ENCODE peak calls at places on chromosomes 13 and 19, in ten cellular contexts. V is fibroblast of lung, J is SK-N-SH, S is spleen, N is body of pancreas, G is neural progenitor cell, M is foreskin fibroblast, T is MM.1S, H is ascending aorta, Z is esophagus squamous epithelium. Y is an unnamed sample.

GRCh38 chr19:290539-291521 is at the start of gene PLPP2:
- DNase-seq in V (peak), J (peak), S (no peak), N (peak), G (peak), M (peak), T (peak), H (no peak), Z (no peak), Y (no peak)

GRCh38 chr13:44313674-44314073 is 60.0 kb upstream of the SERP2 start:
- DNase-seq in V (peak), J (no peak), S (no peak), N (no peak), G (no peak), M (peak), T (no peak), H (peak), Z (no peak), Y (no peak)

GRCh38 chr19:43555185-43555770 is 20.0 kb downstream of the XRCC1 start:
- DNase-seq in V (peak), J (peak), S (peak), N (peak), G (peak), M (peak), T (peak), H (peak), Z (no peak), Y (no peak)

GRCh38 chr19:44587863-44588752 is 25.3 kb upstream of the IGSF23 start:
- DNase-seq in V (peak), J (no peak), S (no peak), N (no peak), G (no peak), M (peak), T (no peak), H (no peak), Z (no peak), Y (peak)

GRCh38 chr19:50230379-50231351 is 27.2 kb downstream of the MYH14 start:
- DNase-seq in V (no peak), J (no peak), S (no peak), N (no peak), G (peak), M (no peak), T (no peak), H (no peak), Z (no peak), Y (no peak)

GRCh38 chr13:47337781-47338507 is 441.1 kb upstream of the HTR2A start:
- DNase-seq in V (peak), J (no peak), S (no peak), N (no peak), G (peak), M (peak), T (no peak), H (no peak), Z (no peak), Y (peak)

GRCh38 chr13:57630661-57631606 is 610 bp upstream of the PCDH17 start:
- DNase-seq in V (peak), J (peak), S (no peak), N (peak), G (peak), M (peak), T (peak), H (peak), Z (no peak), Y (no peak)

GRCh38 chr19:12112238-12112637 is 27.9 kb downstream of the ZNF20 start:
- DNase-seq in V (no peak), J (no peak), S (no peak), N (no peak), G (no peak), M (no peak), T (no peak), H (no peak), Z (no peak), Y (no peak)

GRCh38 chr19:52658595-52658994 is 20.4 kb upstream of the ZNF83 start:
- DNase-seq in V (no peak), J (no peak), S (no peak), N (no peak), G (no peak), M (no peak), T (no peak), H (no peak), Z (no peak), Y (no peak)

GRCh38 chr19:19594371-19594770 is 24.1 kb downstream of the PBX4 start:
- DNase-seq in V (no peak), J (no peak), S (no peak), N (no peak), G (no peak), M (peak), T (no peak), H (no peak), Z (no peak), Y (no peak)

GRCh38 chr13:95087746-95088305 is 213.4 kb downstream of the ABCC4 start:
- DNase-seq in V (peak), J (no peak), S (no peak), N (no peak), G (no peak), M (peak), T (no peak), H (no peak), Z (no peak), Y (peak)

DNA sequence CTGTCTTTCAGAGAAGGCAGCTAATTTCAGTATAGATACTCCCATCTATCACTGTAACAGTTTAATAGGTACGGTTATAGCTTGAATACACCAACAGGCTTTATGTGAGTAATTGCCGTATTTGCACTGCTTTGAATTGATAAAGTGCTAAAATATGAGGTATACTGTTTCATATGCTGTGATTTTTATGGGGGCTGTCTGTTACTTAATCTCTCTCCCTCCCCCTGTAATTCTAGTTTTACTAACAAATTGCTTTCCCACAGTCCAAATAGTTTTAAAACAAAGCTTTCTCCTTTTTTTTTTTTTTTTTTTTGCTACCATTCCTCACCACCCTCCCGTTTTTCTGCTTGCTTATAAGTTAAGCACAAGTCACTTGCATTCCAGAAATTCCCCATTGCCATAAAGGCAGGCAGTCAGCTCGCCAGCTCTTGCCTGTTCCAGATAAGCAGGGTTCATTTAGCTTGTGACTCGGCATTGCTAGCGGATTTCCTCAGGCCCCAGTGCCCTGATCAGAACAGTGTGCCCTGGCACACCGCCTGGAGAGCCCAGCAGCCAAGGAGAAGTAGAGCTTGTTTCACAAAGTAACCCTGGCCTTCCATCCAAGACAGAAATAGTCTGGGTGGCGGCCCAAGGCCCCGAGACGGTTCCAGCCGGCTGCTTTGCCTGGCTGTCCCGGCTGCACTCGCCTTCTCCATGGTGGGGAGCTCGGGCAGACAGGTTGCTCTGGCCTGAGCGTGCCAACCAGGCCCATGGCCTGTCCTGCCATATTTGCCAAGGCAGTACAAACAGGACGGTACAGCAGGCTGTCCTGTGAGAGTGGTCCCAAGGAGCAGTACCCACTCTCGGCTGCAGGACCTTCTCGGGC is 43.5 kb upstream of the NPAS1 start:
- DNase-seq in V (peak), J (peak), S (peak), N (peak), G (peak), M (peak), T (no peak), H (peak), Z (no peak), Y (peak)
- H3K4me3 ChIP-seq in V (peak), J (no peak), S (no peak), N (no peak), G (no peak), M (no peak), T (no peak), H (peak), Z (no peak), Y (peak)

GRCh38 chr13:39777527-39778061 is 122.1 kb downstream of the COG6 start:
- DNase-seq in V (peak), J (no peak), S (no peak), N (no peak), G (peak), M (peak), T (peak), H (no peak), Z (no peak), Y (no peak)
- TF ChIP-seq CTCF in V (peak), J (peak), S (no peak), N (peak), G (peak), M (peak), T (peak), H (no peak), Z (no peak), Y (peak)

DNA sequence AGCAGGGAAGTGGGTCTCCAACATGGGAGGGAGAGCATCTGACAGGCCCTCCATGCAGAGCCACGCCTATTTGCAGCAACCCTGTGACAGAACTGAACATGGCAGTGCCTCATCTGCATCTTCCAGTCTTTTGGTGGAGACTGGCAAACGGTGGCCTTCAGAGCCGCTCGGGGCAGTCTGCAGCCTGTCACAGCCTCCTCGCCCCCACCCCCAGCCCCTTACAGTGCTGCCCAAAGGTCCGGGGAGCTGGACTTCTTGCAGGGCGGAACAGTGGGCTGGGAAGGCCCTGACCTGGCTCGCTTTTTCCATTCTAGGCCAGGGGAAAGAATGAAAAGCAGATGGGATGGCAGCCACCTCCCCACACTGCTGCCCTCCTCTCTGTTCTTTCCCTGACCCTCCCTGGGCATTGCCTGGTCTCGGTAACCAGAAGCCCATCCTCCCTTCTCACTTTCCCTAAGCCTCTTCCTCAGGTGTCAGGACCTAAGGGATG is 2.7 kb downstream of the CALM3 start:
- DNase-seq in V (no peak), J (peak), S (peak), N (no peak), G (no peak), M (peak), T (no peak), H (peak), Z (no peak), Y (no peak)
- H3K4me3 ChIP-seq in V (peak), J (peak), S (no peak), N (no peak), G (no peak), M (peak), T (no peak), H (peak), Z (no peak), Y (no peak)

GRCh38 chr19:54128796-54129616 is 8.6 kb upstream of the CNOT3 start:
- DNase-seq in V (no peak), J (no peak), S (no peak), N (no peak), G (no peak), M (no peak), T (no peak), H (no peak), Z (no peak), Y (no peak)
- TF ChIP-seq CTCF in V (no peak), J (no peak), S (no peak), N (no peak), G (no peak), M (no peak), T (no peak), H (no peak), Z (no peak), Y (no peak)

DNA sequence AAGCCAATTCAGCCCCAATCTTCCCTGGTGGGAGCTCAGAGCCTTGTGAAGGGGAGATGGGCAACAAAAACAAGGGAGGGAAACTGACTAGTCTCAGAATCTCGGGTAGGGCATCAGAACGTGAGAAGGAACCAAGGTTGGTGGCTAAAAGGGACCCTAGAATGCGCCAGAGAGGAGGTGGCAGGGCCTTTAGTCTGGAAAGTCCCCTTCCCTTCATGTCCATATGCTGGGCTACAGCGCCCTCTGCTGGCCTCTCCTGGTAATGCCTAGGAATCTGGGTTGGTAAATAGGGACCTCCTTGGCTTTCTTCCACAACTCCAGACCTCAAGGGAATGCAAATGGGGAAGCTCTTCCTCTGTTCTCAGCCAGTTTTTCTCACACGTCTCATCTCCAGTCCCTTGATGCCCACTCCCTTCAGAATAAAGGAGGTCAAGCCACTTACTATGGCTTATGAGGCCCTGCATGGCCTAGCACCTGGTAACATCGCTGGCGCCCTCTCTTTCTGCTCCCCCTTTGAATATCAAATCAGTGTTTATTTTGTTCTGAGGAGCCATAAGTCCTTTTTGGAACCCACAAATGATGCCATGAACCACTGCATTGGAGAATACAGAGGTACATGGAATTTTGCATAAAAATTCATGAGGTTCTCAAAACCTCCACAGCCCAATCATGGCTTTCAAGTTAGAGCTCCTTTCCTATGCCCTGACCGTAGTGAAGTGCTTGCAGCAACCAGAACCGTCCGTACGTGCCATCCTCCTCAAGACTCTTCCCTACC is 1.3 kb upstream of the CCDC97 start:
- DNase-seq in V (peak), J (peak), S (peak), N (peak), G (peak), M (peak), T (peak), H (peak), Z (peak), Y (no peak)
- H3K4me3 ChIP-seq in V (peak), J (peak), S (peak), N (no peak), G (no peak), M (peak), T (peak), H (peak), Z (peak), Y (peak)

GRCh38 chr19:29501816-29502580 is 23.8 kb upstream of the VSTM2B start:
- DNase-seq in V (no peak), J (no peak), S (no peak), N (no peak), G (no peak), M (no peak), T (no peak), H (no peak), Z (no peak), Y (no peak)
- TF ChIP-seq CTCF in V (no peak), J (no peak), S (no peak), N (no peak), G (no peak), M (no peak), T (no peak), H (no peak), Z (no peak), Y (no peak)

GRCh38 chr19:13343514-13343913 is 162.8 kb downstream of the CACNA1A start:
- DNase-seq in V (no peak), J (no peak), S (no peak), N (no peak), G (no peak), M (no peak), T (no peak), H (no peak), Z (no peak), Y (no peak)
- H3K4me3 ChIP-seq in V (no peak), J (no peak), S (no peak), N (no peak), G (no peak), M (no peak), T (no peak), H (no peak), Z (no peak), Y (no peak)

GRCh38 chr13:29906432-29907011 is 56.1 kb upstream of the UBL3 start:
- DNase-seq in V (no peak), J (no peak), S (no peak), N (no peak), G (no peak), M (no peak), T (no peak), H (no peak), Z (no peak), Y (no peak)
- TF ChIP-seq CTCF in V (no peak), J (no peak), S (no peak), N (no peak), G (no peak), M (no peak), T (no peak), H (no peak), Z (no peak), Y (no peak)